ENCODE peak calls at places on chromosomes 16 and 17, in five cellular contexts. D is heart left ventricle; K is vagina; B is CD8-positive, alpha-beta memory T cell; P is cardiac fibroblast. M is an unnamed sample.

GRCh38 chr17:82615084-82616020 is 32.9 kb downstream of the WDR45B start:
- DNase-seq in D (no peak), K (no peak), B (no peak), P (no peak), M (no peak)

GRCh38 chr16:49590166-49590871 is 216.7 kb downstream of the C16orf78 start:
- DNase-seq in D (no peak), K (no peak), B (no peak), P (no peak), M (peak; percentile 33)

GRCh38 chr16:29760567-29761279 is 14.9 kb upstream of the C16orf54 start:
- DNase-seq in D (no peak), K (no peak), B (no peak), P (no peak), M (peak; percentile 74)

GRCh38 chr16:56477096-56477878 is 25.9 kb downstream of the OGFOD1 start:
- DNase-seq in D (no peak), K (no peak), B (no peak), P (peak; percentile 90), M (no peak)

GRCh38 chr17:49843774-49844350 is 4.0 kb downstream of the TAC4 start:
- DNase-seq in D (no peak), K (no peak), B (no peak), P (peak; percentile 33), M (no peak)

GRCh38 chr17:51439395-51440229 is 179.3 kb downstream of the UTP18 start:
- DNase-seq in D (no peak), K (no peak), B (no peak), P (peak; percentile 60), M (no peak)

GRCh38 chr16:9906218-9906617 is 276.0 kb downstream of the GRIN2A start:
- DNase-seq in D (no peak), K (no peak), B (no peak), P (no peak), M (no peak)

GRCh38 chr16:81994485-81994884 is 16.8 kb downstream of the SDR42E1 start:
- DNase-seq in D (no peak), K (no peak), B (no peak), P (no peak), M (no peak)

GRCh38 chr17:60577147-60577925 is 22.7 kb upstream of the PPM1D start:
- DNase-seq in D (no peak), K (no peak), B (no peak), P (peak; percentile 63), M (no peak)

GRCh38 chr17:66760324-66760723 is 74.6 kb upstream of the CACNG5 start:
- DNase-seq in D (no peak), K (no peak), B (no peak), P (no peak), M (no peak)
- H3K4me3 ChIP-seq in D (no peak overlapping the region), K (no peak overlapping the region), B (no peak overlapping the region), P (no peak overlapping the region), M (no peak overlapping the region)

GRCh38 chr17:9022553-9023388 is 1.5 kb downstream of the NTN1 start:
- DNase-seq in D (no peak), K (no peak), B (no peak), P (peak; percentile 21), M (peak; percentile 30)
- H3K4me3 ChIP-seq in D (peak overlapping the region; percentile 73), K (peak overlapping the region; percentile 63), B (no peak overlapping the region), P (peak overlapping the region; percentile 4), M (peak overlapping the region; percentile 73)

DNA sequence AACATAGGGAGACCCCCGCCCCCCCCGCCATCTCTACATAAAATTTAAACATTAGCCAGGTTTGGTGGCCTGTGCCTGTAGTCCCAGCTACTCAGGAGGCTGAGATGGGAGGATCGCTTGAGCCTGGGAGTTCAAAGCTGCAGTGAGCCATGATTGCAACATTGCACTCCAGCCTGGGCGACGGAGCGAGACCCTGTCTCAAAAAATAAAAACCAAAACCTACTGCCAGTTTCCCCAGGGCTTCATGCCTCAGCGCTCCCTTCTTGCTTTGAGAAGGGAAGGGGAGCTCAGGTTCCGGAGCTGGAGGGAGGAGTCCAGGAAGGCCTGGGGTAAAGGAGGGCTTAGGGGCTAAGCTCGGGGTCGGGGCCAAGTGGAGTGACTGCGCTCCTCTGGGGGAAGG is 20.5 kb downstream of the PLCD3 start:
- DNase-seq in D (no peak), K (no peak), B (no peak), P (no peak), M (no peak)
- H3K4me3 ChIP-seq in D (no peak overlapping the region), K (no peak overlapping the region), B (no peak overlapping the region), P (no peak overlapping the region), M (no peak overlapping the region)

DNA sequence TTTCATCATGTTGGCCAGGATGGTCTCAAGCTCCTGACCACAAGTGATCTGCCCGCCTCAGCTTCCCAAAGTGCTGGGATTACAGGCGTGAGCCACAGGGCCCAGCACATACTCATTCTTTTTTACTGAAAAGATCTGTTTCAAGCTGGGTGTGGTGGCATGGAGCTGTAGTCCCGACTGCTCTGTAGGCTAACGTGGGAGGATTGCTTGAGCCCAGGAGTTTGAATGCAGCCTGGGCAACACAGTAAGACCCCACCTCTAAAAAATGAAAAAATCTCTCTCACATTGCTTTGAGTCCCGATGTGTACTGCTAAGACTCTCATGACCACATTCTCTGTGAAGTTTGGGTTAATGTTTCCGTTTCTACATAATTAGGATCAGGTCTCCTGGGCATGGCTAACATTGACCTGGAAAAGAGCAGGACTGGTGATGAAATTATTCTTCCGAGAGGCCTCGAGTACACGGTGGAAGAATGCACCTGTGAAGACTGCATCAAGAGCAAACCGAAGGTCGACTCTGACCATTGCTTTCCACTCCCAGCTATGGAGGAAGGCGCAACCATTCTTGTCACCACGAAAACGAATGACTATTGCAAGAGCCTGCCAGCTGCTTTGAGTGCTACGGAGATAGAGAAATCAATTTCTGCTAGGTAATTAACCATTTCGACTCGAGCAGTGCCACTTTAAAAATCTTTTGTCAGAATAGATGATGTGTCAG is 2.3 kb downstream of the TNFRSF17 start:
- DNase-seq in D (no peak), K (no peak), B (no peak), P (no peak), M (no peak)
- H3K4me3 ChIP-seq in D (no peak overlapping the region), K (no peak overlapping the region), B (no peak overlapping the region), P (no peak overlapping the region), M (no peak overlapping the region)

GRCh38 chr16:14405611-14406537 is 224.2 kb downstream of the PARN start:
- DNase-seq in D (peak; percentile 3), K (no peak), B (no peak), P (no peak), M (peak; percentile 78)
- H3K4me3 ChIP-seq in D (no peak overlapping the region), K (no peak overlapping the region), B (no peak overlapping the region), P (no peak overlapping the region), M (no peak overlapping the region)